ENCODE peak calls at places on chromosomes 16 and 17, in five cellular contexts. X, Z, R, Q and W are unnamed samples.

GRCh38 chr16:52051773-52052172 is 495.2 kb downstream of the TOX3 start:
- DNase-seq in X (no peak), Z (no peak), R (no peak), Q (no peak), W (no peak)

GRCh38 chr16:87201052-87201451 is 116.1 kb downstream of the C16orf95 start:
- DNase-seq in X (peak), Z (peak), R (no peak), Q (peak), W (peak)

GRCh38 chr16:892536-893255 is 78.1 kb downstream of the LMF1 start:
- DNase-seq in X (no peak), Z (no peak), R (no peak), Q (no peak), W (no peak)

GRCh38 chr17:42843358-42843934 is 934 bp upstream of the AOC2 start:
- DNase-seq in X (peak), Z (peak), R (no peak), Q (peak), W (peak)

GRCh38 chr17:69712801-69713311 is 298.4 kb downstream of the MAP2K6 start:
- DNase-seq in X (no peak), Z (no peak), R (no peak), Q (peak), W (peak)

GRCh38 chr16:57503366-57503765 is 17.1 kb upstream of the DOK4 start:
- DNase-seq in X (no peak), Z (peak), R (no peak), Q (no peak), W (no peak)

GRCh38 chr16:79874391-79874790 is 273.9 kb upstream of the MAF start:
- DNase-seq in X (no peak), Z (no peak), R (no peak), Q (no peak), W (no peak)

GRCh38 chr17:21573961-21574610 is 118.2 kb upstream of the KCNJ18 start:
- DNase-seq in X (peak), Z (peak), R (no peak), Q (no peak), W (no peak)

GRCh38 chr16:88941051-88941932 is 35.7 kb downstream of the CBFA2T3 start:
- DNase-seq in X (no peak), Z (no peak), R (no peak), Q (no peak), W (peak)

GRCh38 chr16:49277386-49277742 is 4.3 kb downstream of the CBLN1 start:
- DNase-seq in X (no peak), Z (no peak), R (no peak), Q (no peak), W (no peak)

GRCh38 chr17:4332296-4332970 is 34.0 kb downstream of the UBE2G1 start:
- DNase-seq in X (no peak), Z (no peak), R (no peak), Q (no peak), W (no peak)

GRCh38 chr16:11681526-11681925 is 13.3 kb downstream of the SNN start:
- DNase-seq in X (no peak), Z (no peak), R (no peak), Q (no peak), W (no peak)

GRCh38 chr16:57562669-57563486 is 20.4 kb downstream of the ADGRG5 start:
- DNase-seq in X (no peak), Z (no peak), R (no peak), Q (no peak), W (no peak)

GRCh38 chr17:27628376-27628775 is 2.6 kb upstream of the LGALS9 start:
- DNase-seq in X (no peak), Z (no peak), R (no peak), Q (no peak), W (no peak)

GRCh38 chr17:27566673-27567562 is 64.1 kb upstream of the LGALS9 start:
- DNase-seq in X (peak), Z (peak), R (no peak), Q (peak), W (no peak)

GRCh38 chr16:74186589-74186988 is 110.0 kb upstream of the PSMD7 start:
- DNase-seq in X (peak), Z (no peak), R (no peak), Q (no peak), W (no peak)

GRCh38 chr16:48613061-48613957 is 3.3 kb upstream of the N4BP1 start:
- DNase-seq in X (no peak), Z (peak), R (no peak), Q (peak), W (no peak)

GRCh38 chr16:79150128-79150527 is 450.4 kb downstream of the MAF start:
- DNase-seq in X (no peak), Z (no peak), R (no peak), Q (no peak), W (no peak)

GRCh38 chr17:30922235-30922993 is 669 bp downstream of the ADAP2 start:
- DNase-seq in X (no peak), Z (no peak), R (no peak), Q (no peak), W (no peak)

GRCh38 chr17:68598074-68598473 is 3.1 kb downstream of the FAM20A start:
- DNase-seq in X (no peak), Z (no peak), R (no peak), Q (no peak), W (no peak)

GRCh38 chr16:29192329-29193247 is 207.7 kb downstream of the LAT start:
- DNase-seq in X (no peak), Z (no peak), R (no peak), Q (no peak), W (peak)

GRCh38 chr17:13510062-13510461 is 91.7 kb downstream of the HS3ST3A1 start:
- DNase-seq in X (no peak), Z (peak), R (no peak), Q (no peak), W (no peak)

GRCh38 chr16:74743668-74744299 is 30.8 kb downstream of the FA2H start:
- DNase-seq in X (peak), Z (peak), R (peak), Q (peak), W (peak)

GRCh38 chr16:919658-920631 is 50.8 kb downstream of the LMF1 start:
- DNase-seq in X (no peak), Z (peak), R (no peak), Q (no peak), W (no peak)

GRCh38 chr17:77496831-77497577 is 356.2 kb downstream of the SEC14L1 start:
- DNase-seq in X (no peak), Z (no peak), R (no peak), Q (no peak), W (no peak)

GRCh38 chr16:51701025-51701424 is 550.0 kb upstream of the SALL1 start:
- DNase-seq in X (no peak), Z (no peak), R (no peak), Q (no peak), W (no peak)

GRCh38 chr16:87407511-87408112 is 15.5 kb downstream of the MAP1LC3B start:
- DNase-seq in X (no peak), Z (peak), R (peak), Q (no peak), W (no peak)

GRCh38 chr16:70348991-70349390 is 2.3 kb downstream of the DDX19A start:
- DNase-seq in X (no peak), Z (peak), R (no peak), Q (no peak), W (no peak)

GRCh38 chr16:19601083-19601976 is 45.8 kb downstream of the VPS35L start:
- DNase-seq in X (peak), Z (peak), R (no peak), Q (peak), W (peak)

GRCh38 chr16:81873221-81873620 is 94.1 kb downstream of the PLCG2 start:
- DNase-seq in X (no peak), Z (no peak), R (no peak), Q (no peak), W (no peak)

GRCh38 chr17:77258638-77259037 is 117.9 kb downstream of the SEC14L1 start:
- DNase-seq in X (peak), Z (no peak), R (no peak), Q (no peak), W (no peak)

GRCh38 chr17:1179635-1180433 is at the start of gene ABR:
- DNase-seq in X (peak), Z (peak), R (no peak), Q (no peak), W (no peak)

GRCh38 chr17:74473294-74473693 is 6.9 kb downstream of the CD300A start:
- DNase-seq in X (no peak), Z (no peak), R (no peak), Q (no peak), W (no peak)
- H3K4me3 ChIP-seq in X (no peak), Z (no peak), R (no peak), Q (no peak), W (no peak)

DNA sequence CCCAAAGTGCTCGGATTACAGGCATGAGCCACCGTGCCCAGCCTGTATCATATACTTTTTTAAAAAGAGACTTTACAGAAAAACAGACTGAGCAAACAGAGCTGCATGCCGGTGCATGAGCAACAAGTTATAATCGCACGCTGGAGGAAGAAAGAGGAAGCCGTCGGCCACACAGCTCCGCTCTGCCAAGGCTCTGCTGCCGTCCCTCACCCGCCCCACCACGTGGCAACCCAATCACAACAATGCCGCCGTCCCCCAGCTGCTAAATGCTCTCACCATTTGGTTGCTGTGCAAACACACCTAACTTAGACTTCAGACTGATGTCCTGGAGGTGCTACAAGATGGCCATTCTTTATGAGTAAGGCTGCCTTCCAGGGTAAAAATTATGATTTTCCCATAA is 83.5 kb downstream of the ADCY9 start:
- DNase-seq in X (no peak), Z (no peak), R (no peak), Q (no peak), W (no peak)
- H3K4me3 ChIP-seq in X (no peak), Z (no peak), R (no peak), Q (no peak), W (no peak)

GRCh38 chr17:40090234-40091111 is 9.9 kb downstream of the NR1D1 start:
- DNase-seq in X (no peak), Z (no peak), R (no peak), Q (no peak), W (no peak)
- H3K4me3 ChIP-seq in X (no peak), Z (no peak), R (no peak), Q (no peak), W (no peak)

DNA sequence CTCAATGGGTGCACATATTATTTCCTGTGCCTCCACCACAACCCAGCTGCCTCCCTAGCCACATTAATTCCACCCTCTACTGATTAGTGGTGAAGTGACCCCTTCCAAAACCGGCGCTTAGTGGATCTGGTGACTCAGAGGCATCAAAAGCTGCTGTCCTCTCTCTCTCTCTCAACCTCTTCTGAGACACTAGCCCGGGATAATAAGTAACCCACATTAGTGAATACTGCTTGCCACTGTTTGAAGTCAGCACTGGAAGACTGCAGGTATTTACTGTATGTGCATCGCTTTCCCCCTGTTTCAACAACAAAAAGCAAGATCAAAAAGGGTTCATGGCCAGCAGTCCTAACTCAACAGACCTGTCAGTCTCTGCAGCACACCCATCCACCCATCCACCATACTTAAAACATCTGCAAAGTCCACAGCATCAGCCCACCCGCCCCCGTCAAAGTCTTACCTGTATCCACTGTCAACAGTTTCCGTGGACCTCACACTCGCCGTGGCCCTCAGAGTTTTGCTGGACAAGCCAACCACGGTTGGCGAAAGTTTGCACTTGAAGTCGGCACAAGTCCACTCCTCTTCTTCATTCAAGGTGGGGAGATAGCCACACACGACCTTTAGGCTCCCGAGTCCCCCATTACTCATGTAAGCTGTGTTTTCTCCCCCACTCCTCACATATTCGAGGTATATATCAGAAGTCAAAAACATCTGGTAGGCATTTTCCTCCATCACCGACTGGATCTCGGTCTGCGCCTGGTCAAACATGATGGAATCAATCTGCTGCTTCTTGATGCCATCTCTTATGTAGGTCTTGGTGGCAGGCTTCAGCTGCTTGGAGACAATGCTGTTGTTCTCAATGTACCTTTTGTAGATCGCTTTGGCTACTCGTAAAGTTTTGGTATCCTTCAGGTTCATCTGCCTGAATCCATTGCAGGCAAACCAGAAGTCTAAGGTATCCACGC is 3.8 kb downstream of the AXIN2 start:
- DNase-seq in X (no peak), Z (peak), R (no peak), Q (peak), W (peak)
- H3K4me3 ChIP-seq in X (no peak), Z (peak), R (no peak), Q (no peak), W (no peak)

GRCh38 chr16:25108054-25108453 is 3.5 kb upstream of the LCMT1 start:
- DNase-seq in X (peak), Z (no peak), R (no peak), Q (peak), W (no peak)
- H3K4me3 ChIP-seq in X (no peak), Z (no peak), R (no peak), Q (no peak), W (no peak)

GRCh38 chr17:80892019-80892855 is 99.4 kb upstream of the CHMP6 start:
- DNase-seq in X (no peak), Z (peak), R (peak), Q (peak), W (peak)
- H3K4me3 ChIP-seq in X (no peak), Z (peak), R (no peak), Q (no peak), W (peak)

GRCh38 chr17:17661834-17662233 is 19.4 kb upstream of the RAI1 start:
- DNase-seq in X (no peak), Z (no peak), R (no peak), Q (no peak), W (peak)

GRCh38 chr17:17659340-17659739 is 21.9 kb upstream of the RAI1 start:
- DNase-seq in X (no peak), Z (no peak), R (no peak), Q (no peak), W (no peak)

GRCh38 chr17:17663160-17664072 is 17.8 kb upstream of the RAI1 start:
- DNase-seq in X (peak), Z (peak), R (no peak), Q (peak), W (peak)

GRCh38 chr17:17664073-17664470 is 17.2 kb upstream of the RAI1 start:
- DNase-seq in X (no peak), Z (no peak), R (no peak), Q (no peak), W (no peak)

DNA sequence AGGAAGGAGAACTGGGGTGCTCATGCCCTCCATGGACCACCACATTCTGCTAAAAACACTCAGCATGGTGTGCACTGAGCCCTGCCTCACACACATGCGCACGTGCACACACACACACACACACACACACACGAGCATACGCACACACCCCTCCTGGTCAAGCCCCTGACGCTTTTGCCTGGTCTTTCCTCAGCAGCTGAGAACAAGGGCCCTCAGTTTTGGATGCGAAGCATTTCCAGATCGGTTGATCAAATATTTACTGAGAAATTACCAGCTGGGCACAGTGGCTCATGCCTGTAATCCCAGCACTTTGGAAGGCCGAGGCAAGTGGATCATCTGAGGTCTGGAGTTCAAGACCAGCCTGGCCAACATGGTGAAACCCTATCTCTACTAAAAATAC is 20.1 kb upstream of the RAI1 start:
- DNase-seq in X (no peak), Z (no peak), R (no peak), Q (no peak), W (no peak)
- H3K4me3 ChIP-seq in X (no peak), Z (no peak), R (no peak), Q (no peak), W (no peak)

GRCh38 chr17:48002920-48003685 is 32.2 kb downstream of the CDK5RAP3 start:
- DNase-seq in X (peak), Z (no peak), R (no peak), Q (no peak), W (peak)
- H3K4me3 ChIP-seq in X (peak), Z (no peak), R (no peak), Q (no peak), W (peak)

GRCh38 chr16:68718596-68718995 is 18.5 kb upstream of the CDH1 start:
- DNase-seq in X (no peak), Z (no peak), R (no peak), Q (no peak), W (no peak)

GRCh38 chr16:68724797-68725196 is 12.3 kb upstream of the CDH1 start:
- DNase-seq in X (no peak), Z (no peak), R (no peak), Q (no peak), W (no peak)

GRCh38 chr16:68717684-68718083 is 19.4 kb upstream of the CDH1 start:
- DNase-seq in X (no peak), Z (no peak), R (no peak), Q (no peak), W (no peak)

GRCh38 chr16:68719993-68720489 is 17.1 kb upstream of the CDH1 start:
- DNase-seq in X (no peak), Z (no peak), R (no peak), Q (no peak), W (no peak)

DNA sequence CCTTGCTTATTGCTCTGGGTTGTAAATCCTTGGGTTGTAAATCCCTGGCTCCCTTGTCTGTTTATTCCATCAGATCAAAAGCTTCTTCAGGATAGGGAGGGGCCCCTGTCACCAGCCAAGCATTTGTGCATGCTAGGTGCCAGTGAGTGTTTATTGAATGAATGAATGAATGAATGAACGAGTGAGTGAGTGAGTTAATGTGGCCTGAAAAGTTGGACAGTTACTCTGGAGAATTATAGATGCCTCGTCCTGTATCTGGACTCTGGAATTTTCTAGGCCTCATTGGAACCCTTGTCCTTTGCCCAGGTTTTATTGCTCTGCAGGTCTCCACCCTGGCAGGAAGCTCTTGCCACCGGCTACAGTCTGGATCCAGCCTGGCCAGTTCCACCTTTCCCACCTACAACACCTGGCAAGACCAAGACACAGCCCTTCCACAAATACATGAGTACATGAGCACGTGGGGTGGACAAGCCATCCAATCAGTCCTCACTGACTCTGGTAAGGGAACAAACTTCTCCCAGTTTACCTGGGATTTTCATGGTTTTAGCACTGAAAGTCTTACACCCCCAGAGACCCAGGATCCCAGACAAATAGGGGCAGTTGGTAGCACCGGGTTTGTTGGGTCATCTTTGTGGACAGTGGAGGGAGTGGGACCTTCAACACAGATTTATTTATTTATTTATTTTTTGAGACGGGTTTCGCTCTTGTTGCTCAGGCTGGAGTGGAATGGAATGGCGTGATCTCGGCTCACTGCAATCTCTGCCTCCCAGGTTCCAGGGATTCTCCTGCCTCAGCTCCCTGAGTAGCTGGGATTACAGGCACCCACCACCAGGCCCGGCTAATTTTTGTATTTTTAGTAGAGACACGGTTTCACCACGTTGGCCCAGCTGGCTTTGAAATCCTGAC is 14.7 kb upstream of the CDH1 start:
- DNase-seq in X (no peak), Z (no peak), R (no peak), Q (no peak), W (no peak)
- H3K4me3 ChIP-seq in X (no peak), Z (no peak), R (no peak), Q (no peak), W (no peak)